ENCODE peak calls at places on chromosomes 2 and 18, in eight cellular contexts. One of them, this sample, is unnamed.

GRCh38 chr2:113703404-113704299 is 52.8 kb downstream of the SLC35F5 start:
- DNase-seq in GM20000: no peak
- DNase-seq in mammary epithelial cell: no peak
- DNase-seq in heart left ventricle: no peak
- DNase-seq in fibroblast of mammary gland: no peak
- DNase-seq in GM12865: no peak
- DNase-seq in GM13977: no peak
- DNase-seq in IMR-90: no peak
- DNase-seq in this sample: no peak

GRCh38 chr2:175049671-175050070 is 44.5 kb upstream of the CHN1 start:
- DNase-seq in GM20000: no peak
- DNase-seq in mammary epithelial cell: no peak
- DNase-seq in heart left ventricle: no peak
- DNase-seq in fibroblast of mammary gland: peak; percentile 64
- DNase-seq in GM12865: no peak
- DNase-seq in GM13977: no peak
- DNase-seq in IMR-90: peak; percentile 65
- DNase-seq in this sample: no peak

GRCh38 chr18:75247601-75248421 is 37.2 kb downstream of the TSHZ1 start:
- DNase-seq in GM20000: peak; percentile 48
- DNase-seq in mammary epithelial cell: peak; percentile 54
- DNase-seq in heart left ventricle: no peak
- DNase-seq in fibroblast of mammary gland: peak; percentile 62
- DNase-seq in GM12865: peak; percentile 28
- DNase-seq in GM13977: peak; percentile 48
- DNase-seq in IMR-90: peak; percentile 65
- DNase-seq in this sample: no peak

GRCh38 chr2:207066166-207066565 is 99.6 kb downstream of the KLF7 start:
- DNase-seq in GM20000: no peak
- DNase-seq in mammary epithelial cell: no peak
- DNase-seq in heart left ventricle: no peak
- DNase-seq in fibroblast of mammary gland: no peak
- DNase-seq in GM12865: no peak
- DNase-seq in GM13977: no peak
- DNase-seq in IMR-90: no peak
- DNase-seq in this sample: no peak

GRCh38 chr2:138275881-138276280 is 225.7 kb upstream of the SPOPL start:
- DNase-seq in GM20000: no peak
- DNase-seq in mammary epithelial cell: peak; percentile 25
- DNase-seq in heart left ventricle: no peak
- DNase-seq in fibroblast of mammary gland: peak; percentile 62
- DNase-seq in GM12865: no peak
- DNase-seq in GM13977: no peak
- DNase-seq in IMR-90: peak; percentile 79
- DNase-seq in this sample: no peak

GRCh38 chr2:24885221-24886113 is 34.6 kb downstream of the ADCY3 start:
- DNase-seq in GM20000: peak; percentile 51
- DNase-seq in mammary epithelial cell: no peak
- DNase-seq in heart left ventricle: no peak
- DNase-seq in fibroblast of mammary gland: no peak
- DNase-seq in GM12865: no peak
- DNase-seq in GM13977: peak; percentile 50
- DNase-seq in IMR-90: peak; percentile 50
- DNase-seq in this sample: no peak

GRCh38 chr2:45498661-45499550 is 112.2 kb downstream of the SRBD1 start:
- DNase-seq in GM20000: no peak
- DNase-seq in mammary epithelial cell: peak; percentile 32
- DNase-seq in heart left ventricle: no peak
- DNase-seq in fibroblast of mammary gland: no peak
- DNase-seq in GM12865: peak; percentile 4
- DNase-seq in GM13977: no peak
- DNase-seq in IMR-90: no peak
- DNase-seq in this sample: no peak

GRCh38 chr2:238505119-238505891 is 78.6 kb downstream of the ASB1 start:
- DNase-seq in GM20000: no peak
- DNase-seq in mammary epithelial cell: no peak
- DNase-seq in heart left ventricle: no peak
- DNase-seq in fibroblast of mammary gland: peak; percentile 30
- DNase-seq in GM12865: no peak
- DNase-seq in GM13977: no peak
- DNase-seq in IMR-90: peak; percentile 30
- DNase-seq in this sample: no peak

GRCh38 chr2:98123286-98123685 is 36.3 kb downstream of the VWA3B start:
- DNase-seq in GM20000: no peak
- DNase-seq in mammary epithelial cell: no peak
- DNase-seq in heart left ventricle: no peak
- DNase-seq in fibroblast of mammary gland: no peak
- DNase-seq in GM12865: peak; percentile 29
- DNase-seq in GM13977: no peak
- DNase-seq in IMR-90: no peak
- DNase-seq in this sample: no peak

GRCh38 chr2:15718103-15718943 is 126.7 kb downstream of the DDX1 start:
- DNase-seq in GM20000: no peak
- DNase-seq in mammary epithelial cell: no peak
- DNase-seq in heart left ventricle: no peak
- DNase-seq in fibroblast of mammary gland: no peak
- DNase-seq in GM12865: no peak
- DNase-seq in GM13977: no peak
- DNase-seq in IMR-90: no peak
- DNase-seq in this sample: no peak

GRCh38 chr2:19833978-19834377 is 67.8 kb downstream of the TTC32 start:
- DNase-seq in GM20000: no peak
- DNase-seq in mammary epithelial cell: no peak
- DNase-seq in heart left ventricle: no peak
- DNase-seq in fibroblast of mammary gland: no peak
- DNase-seq in GM12865: no peak
- DNase-seq in GM13977: no peak
- DNase-seq in IMR-90: no peak
- DNase-seq in this sample: no peak

GRCh38 chr2:128636802-128637147 is 318.1 kb upstream of the HS6ST1 start:
- DNase-seq in GM20000: no peak
- DNase-seq in mammary epithelial cell: no peak
- DNase-seq in heart left ventricle: peak; percentile 52
- DNase-seq in fibroblast of mammary gland: no peak
- DNase-seq in GM12865: no peak
- DNase-seq in GM13977: no peak
- DNase-seq in IMR-90: no peak
- DNase-seq in this sample: no peak

GRCh38 chr2:55511508-55512124 is 7.9 kb upstream of the CFAP36 start:
- DNase-seq in GM20000: no peak
- DNase-seq in mammary epithelial cell: peak; percentile 46
- DNase-seq in heart left ventricle: no peak
- DNase-seq in fibroblast of mammary gland: peak; percentile 66
- DNase-seq in GM12865: no peak
- DNase-seq in GM13977: no peak
- DNase-seq in IMR-90: peak; percentile 50
- DNase-seq in this sample: no peak

GRCh38 chr2:26606847-26607190 is 34.3 kb downstream of the CIB4 start:
- DNase-seq in GM20000: no peak
- DNase-seq in mammary epithelial cell: peak; percentile 59
- DNase-seq in heart left ventricle: no peak
- DNase-seq in fibroblast of mammary gland: no peak
- DNase-seq in GM12865: no peak
- DNase-seq in GM13977: no peak
- DNase-seq in IMR-90: no peak
- DNase-seq in this sample: no peak

GRCh38 chr2:58638256-58638795 is 397.2 kb upstream of the FANCL start:
- DNase-seq in GM20000: no peak
- DNase-seq in mammary epithelial cell: peak; percentile 21
- DNase-seq in heart left ventricle: no peak
- DNase-seq in fibroblast of mammary gland: no peak
- DNase-seq in GM12865: no peak
- DNase-seq in GM13977: no peak
- DNase-seq in IMR-90: no peak
- DNase-seq in this sample: no peak

GRCh38 chr2:62939735-62940491 is 110.7 kb upstream of the OTX1 start:
- DNase-seq in GM20000: no peak
- DNase-seq in mammary epithelial cell: peak; percentile 92
- DNase-seq in heart left ventricle: no peak
- DNase-seq in fibroblast of mammary gland: peak; percentile 95
- DNase-seq in GM12865: no peak
- DNase-seq in GM13977: no peak
- DNase-seq in IMR-90: peak; percentile 93
- DNase-seq in this sample: no peak

GRCh38 chr2:66439291-66440010 is 4.5 kb downstream of the MEIS1 start:
- DNase-seq in GM20000: no peak
- DNase-seq in mammary epithelial cell: no peak
- DNase-seq in heart left ventricle: peak; percentile 70
- DNase-seq in fibroblast of mammary gland: peak; percentile 39
- DNase-seq in GM12865: no peak
- DNase-seq in GM13977: no peak
- DNase-seq in IMR-90: no peak
- DNase-seq in this sample: no peak

GRCh38 chr18:9561774-9562173 is 52.6 kb downstream of the PPP4R1 start:
- DNase-seq in GM20000: no peak
- DNase-seq in mammary epithelial cell: no peak
- DNase-seq in heart left ventricle: no peak
- DNase-seq in fibroblast of mammary gland: no peak
- DNase-seq in GM12865: no peak
- DNase-seq in GM13977: no peak
- DNase-seq in IMR-90: no peak
- DNase-seq in this sample: no peak

GRCh38 chr2:76579911-76580310 is 869.2 kb upstream of the GCFC2 start:
- DNase-seq in GM20000: no peak
- DNase-seq in mammary epithelial cell: no peak
- DNase-seq in heart left ventricle: no peak
- DNase-seq in fibroblast of mammary gland: no peak
- DNase-seq in GM12865: no peak
- DNase-seq in GM13977: no peak
- DNase-seq in IMR-90: no peak
- DNase-seq in this sample: no peak

GRCh38 chr2:159432610-159433009 is 146.1 kb upstream of the WDSUB1 start:
- DNase-seq in GM20000: no peak
- DNase-seq in mammary epithelial cell: no peak
- DNase-seq in heart left ventricle: no peak
- DNase-seq in fibroblast of mammary gland: no peak
- DNase-seq in GM12865: no peak
- DNase-seq in GM13977: no peak
- DNase-seq in IMR-90: no peak
- DNase-seq in this sample: no peak

GRCh38 chr2:179467111-179467510 is 202.5 kb upstream of the SESTD1 start:
- DNase-seq in GM20000: no peak
- DNase-seq in mammary epithelial cell: peak; percentile 65
- DNase-seq in heart left ventricle: no peak
- DNase-seq in fibroblast of mammary gland: peak; percentile 79
- DNase-seq in GM12865: no peak
- DNase-seq in GM13977: no peak
- DNase-seq in IMR-90: peak; percentile 64
- DNase-seq in this sample: no peak

GRCh38 chr18:62715829-62716678 is 713 bp downstream of the PHLPP1 start:
- DNase-seq in GM20000: peak; percentile 83
- DNase-seq in mammary epithelial cell: peak; percentile 69
- DNase-seq in heart left ventricle: peak; percentile 81
- DNase-seq in fibroblast of mammary gland: peak; percentile 59
- DNase-seq in GM12865: peak; percentile 90
- DNase-seq in GM13977: peak; percentile 79
- DNase-seq in IMR-90: peak; percentile 59
- DNase-seq in this sample: peak; percentile 35

GRCh38 chr18:62717059-62717849 is 1.9 kb downstream of the PHLPP1 start:
- DNase-seq in GM20000: peak; percentile 41
- DNase-seq in mammary epithelial cell: peak; percentile 89
- DNase-seq in heart left ventricle: no peak
- DNase-seq in fibroblast of mammary gland: peak; percentile 77
- DNase-seq in GM12865: peak; percentile 56
- DNase-seq in GM13977: peak; percentile 55
- DNase-seq in IMR-90: peak; percentile 71
- DNase-seq in this sample: no peak

GRCh38 chr18:62715439-62715792 is at the start of gene PHLPP1:
- DNase-seq in GM20000: peak; percentile 81
- DNase-seq in mammary epithelial cell: no peak
- DNase-seq in heart left ventricle: no peak
- DNase-seq in fibroblast of mammary gland: no peak
- DNase-seq in GM12865: no peak
- DNase-seq in GM13977: peak; percentile 77
- DNase-seq in IMR-90: no peak
- DNase-seq in this sample: no peak

GRCh38 chr18:62717850-62718229 is 2.5 kb downstream of the PHLPP1 start:
- DNase-seq in GM20000: no peak
- DNase-seq in mammary epithelial cell: peak; percentile 7
- DNase-seq in heart left ventricle: no peak
- DNase-seq in fibroblast of mammary gland: peak; percentile 39
- DNase-seq in GM12865: peak; percentile 18
- DNase-seq in GM13977: no peak
- DNase-seq in IMR-90: peak; percentile 26
- DNase-seq in this sample: no peak

DNA sequence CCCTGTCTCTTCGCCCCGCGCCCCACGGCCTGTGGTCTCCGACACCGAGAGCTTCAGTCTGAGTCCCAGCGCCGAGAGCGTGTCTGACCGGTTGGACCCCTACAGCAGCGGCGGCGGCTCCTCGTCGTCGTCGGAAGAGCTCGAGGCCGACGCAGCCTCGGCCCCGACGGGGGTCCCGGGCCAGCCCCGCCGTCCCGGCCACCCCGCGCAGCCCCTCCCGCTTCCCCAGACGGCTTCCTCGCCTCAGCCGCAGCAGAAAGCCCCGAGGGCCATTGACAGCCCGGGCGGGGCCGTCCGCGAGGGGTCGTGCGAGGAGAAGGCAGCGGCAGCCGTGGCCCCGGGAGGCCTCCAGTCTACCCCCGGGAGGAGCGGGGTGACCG is 1.3 kb downstream of the PHLPP1 start:
- DNase-seq in GM20000: peak; percentile 83
- DNase-seq in mammary epithelial cell: peak; percentile 24
- DNase-seq in heart left ventricle: peak; percentile 84
- DNase-seq in fibroblast of mammary gland: peak; percentile 16
- DNase-seq in GM12865: peak; percentile 57
- DNase-seq in GM13977: peak; percentile 78
- DNase-seq in IMR-90: no peak
- DNase-seq in this sample: peak; percentile 45
- TF ChIP-seq CTCF in GM20000: peak; percentile 55
- TF ChIP-seq CTCF in mammary epithelial cell: peak; percentile 23
- TF ChIP-seq CTCF in heart left ventricle: no peak
- TF ChIP-seq CTCF in fibroblast of mammary gland: no peak
- TF ChIP-seq CTCF in GM12865: peak; percentile 20
- TF ChIP-seq CTCF in GM13977: peak; percentile 67
- TF ChIP-seq CTCF in IMR-90: no peak
- TF ChIP-seq CTCF in this sample: peak; percentile 11

GRCh38 chr2:200670313-200670712 is 84.5 kb downstream of the AOX1 start:
- DNase-seq in GM20000: no peak
- DNase-seq in mammary epithelial cell: no peak
- DNase-seq in heart left ventricle: no peak
- DNase-seq in fibroblast of mammary gland: no peak
- DNase-seq in GM12865: peak; percentile 5
- DNase-seq in GM13977: no peak
- DNase-seq in IMR-90: no peak
- DNase-seq in this sample: no peak
- TF ChIP-seq CTCF in GM20000: no peak
- TF ChIP-seq CTCF in mammary epithelial cell: peak; percentile 24
- TF ChIP-seq CTCF in heart left ventricle: no peak
- TF ChIP-seq CTCF in fibroblast of mammary gland: no peak
- TF ChIP-seq CTCF in GM12865: no peak
- TF ChIP-seq CTCF in GM13977: peak; percentile 15
- TF ChIP-seq CTCF in IMR-90: no peak
- TF ChIP-seq CTCF in this sample: no peak

GRCh38 chr2:234904785-234905184 is 47.0 kb upstream of the SH3BP4 start:
- DNase-seq in GM20000: no peak
- DNase-seq in mammary epithelial cell: no peak
- DNase-seq in heart left ventricle: no peak
- DNase-seq in fibroblast of mammary gland: no peak
- DNase-seq in GM12865: no peak
- DNase-seq in GM13977: no peak
- DNase-seq in IMR-90: no peak
- DNase-seq in this sample: no peak
- TF ChIP-seq CTCF in GM20000: no peak
- TF ChIP-seq CTCF in mammary epithelial cell: no peak
- TF ChIP-seq CTCF in heart left ventricle: no peak
- TF ChIP-seq CTCF in fibroblast of mammary gland: no peak
- TF ChIP-seq CTCF in GM12865: no peak
- TF ChIP-seq CTCF in GM13977: no peak
- TF ChIP-seq CTCF in IMR-90: no peak
- TF ChIP-seq CTCF in this sample: no peak

GRCh38 chr2:70103531-70104061 is 16.3 kb downstream of the PCBP1 start:
- DNase-seq in GM20000: peak; percentile 49
- DNase-seq in mammary epithelial cell: no peak
- DNase-seq in heart left ventricle: peak; percentile 8
- DNase-seq in fibroblast of mammary gland: no peak
- DNase-seq in GM12865: peak; percentile 69
- DNase-seq in GM13977: peak; percentile 41
- DNase-seq in IMR-90: no peak
- DNase-seq in this sample: no peak
- TF ChIP-seq CTCF in GM20000: no peak
- TF ChIP-seq CTCF in mammary epithelial cell: no peak
- TF ChIP-seq CTCF in heart left ventricle: no peak
- TF ChIP-seq CTCF in fibroblast of mammary gland: no peak
- TF ChIP-seq CTCF in GM12865: no peak
- TF ChIP-seq CTCF in GM13977: no peak
- TF ChIP-seq CTCF in IMR-90: no peak
- TF ChIP-seq CTCF in this sample: no peak

This sample was measured in progenitor cell of endocrine pancreas.